ENCODE peak calls at places on chromosomes 6 and 20, in six cellular contexts. One of them, this sample, is unnamed.

GRCh38 chr6:43471399-43471798 is 6.0 kb upstream of the TJAP1 start:
- DNase-seq in AG09309: no peak
- DNase-seq in stomach: peak
- DNase-seq in HepG2: no peak
- DNase-seq in uterus: no peak
- DNase-seq in fibroblast of villous mesenchyme: no peak
- DNase-seq in this sample: no peak

GRCh38 chr20:48164566-48165400 is 379.5 kb upstream of the SULF2 start:
- DNase-seq in fibroblast of villous mesenchyme: no peak
- DNase-seq in AG09309: no peak
- DNase-seq in HepG2: no peak
- DNase-seq in stomach: no peak
- DNase-seq in uterus: no peak
- DNase-seq in this sample: no peak

GRCh38 chr20:53937330-53937729 is 133.1 kb downstream of the BCAS1 start:
- DNase-seq in fibroblast of villous mesenchyme: peak
- DNase-seq in stomach: no peak
- DNase-seq in AG09309: no peak
- DNase-seq in uterus: no peak
- DNase-seq in HepG2: no peak
- DNase-seq in this sample: no peak

GRCh38 chr6:42315991-42316378 is 98.3 kb upstream of the MRPS10 start:
- DNase-seq in stomach: no peak
- DNase-seq in fibroblast of villous mesenchyme: peak
- DNase-seq in AG09309: peak
- DNase-seq in HepG2: peak
- DNase-seq in uterus: no peak
- DNase-seq in this sample: peak

GRCh38 chr6:152356016-152356415 is 281.1 kb downstream of the SYNE1 start:
- DNase-seq in stomach: no peak
- DNase-seq in fibroblast of villous mesenchyme: no peak
- DNase-seq in HepG2: no peak
- DNase-seq in AG09309: no peak
- DNase-seq in uterus: no peak
- DNase-seq in this sample: peak

GRCh38 chr6:159730277-159730676 is 3.0 kb downstream of the WTAP start:
- DNase-seq in HepG2: no peak
- DNase-seq in fibroblast of villous mesenchyme: no peak
- DNase-seq in stomach: no peak
- DNase-seq in AG09309: no peak
- DNase-seq in uterus: no peak
- DNase-seq in this sample: no peak

GRCh38 chr6:134593887-134594286 is 276.0 kb upstream of the SGK1 start:
- DNase-seq in fibroblast of villous mesenchyme: no peak
- DNase-seq in AG09309: no peak
- DNase-seq in uterus: no peak
- DNase-seq in HepG2: no peak
- DNase-seq in stomach: no peak
- DNase-seq in this sample: no peak

GRCh38 chr20:21125072-21125848 is 622 bp upstream of the KIZ start:
- DNase-seq in HepG2: peak
- DNase-seq in stomach: peak
- DNase-seq in fibroblast of villous mesenchyme: peak
- DNase-seq in AG09309: no peak
- DNase-seq in uterus: peak
- DNase-seq in this sample: peak

GRCh38 chr6:41768545-41769308 is 11.0 kb downstream of the FRS3 start:
- DNase-seq in HepG2: peak
- DNase-seq in fibroblast of villous mesenchyme: no peak
- DNase-seq in uterus: no peak
- DNase-seq in AG09309: no peak
- DNase-seq in stomach: peak
- DNase-seq in this sample: no peak

GRCh38 chr6:144931172-144932035 is 646.3 kb downstream of the UTRN start:
- DNase-seq in HepG2: peak
- DNase-seq in stomach: peak
- DNase-seq in fibroblast of villous mesenchyme: peak
- DNase-seq in uterus: no peak
- DNase-seq in AG09309: no peak
- DNase-seq in this sample: peak

GRCh38 chr6:27133281-27134227 is 113.9 kb upstream of the PRSS16 start:
- DNase-seq in AG09309: no peak
- DNase-seq in stomach: peak
- DNase-seq in fibroblast of villous mesenchyme: peak
- DNase-seq in HepG2: peak
- DNase-seq in uterus: no peak
- DNase-seq in this sample: peak

GRCh38 chr20:47568019-47568418 is 66.3 kb downstream of the NCOA3 start:
- DNase-seq in fibroblast of villous mesenchyme: peak
- DNase-seq in HepG2: peak
- DNase-seq in uterus: no peak
- DNase-seq in stomach: peak
- DNase-seq in AG09309: peak
- DNase-seq in this sample: peak

GRCh38 chr20:44231713-44232468 is 15.2 kb upstream of the GDAP1L1 start:
- DNase-seq in fibroblast of villous mesenchyme: no peak
- DNase-seq in stomach: no peak
- DNase-seq in uterus: no peak
- DNase-seq in HepG2: peak
- DNase-seq in AG09309: no peak
- DNase-seq in this sample: no peak

GRCh38 chr6:121627761-121628160 is 192.3 kb downstream of the GJA1 start:
- DNase-seq in fibroblast of villous mesenchyme: no peak
- DNase-seq in uterus: no peak
- DNase-seq in stomach: no peak
- DNase-seq in HepG2: no peak
- DNase-seq in AG09309: no peak
- DNase-seq in this sample: no peak

GRCh38 chr6:28758046-28758817 is 165.6 kb downstream of the TRIM27 start:
- DNase-seq in uterus: no peak
- DNase-seq in stomach: no peak
- DNase-seq in HepG2: peak
- DNase-seq in fibroblast of villous mesenchyme: peak
- DNase-seq in AG09309: no peak
- DNase-seq in this sample: peak
- H3K4me3 ChIP-seq in uterus: no peak
- H3K4me3 ChIP-seq in stomach: no peak
- H3K4me3 ChIP-seq in HepG2: peak
- H3K4me3 ChIP-seq in fibroblast of villous mesenchyme: peak
- H3K4me3 ChIP-seq in AG09309: no peak
- H3K4me3 ChIP-seq in this sample: no peak

DNA sequence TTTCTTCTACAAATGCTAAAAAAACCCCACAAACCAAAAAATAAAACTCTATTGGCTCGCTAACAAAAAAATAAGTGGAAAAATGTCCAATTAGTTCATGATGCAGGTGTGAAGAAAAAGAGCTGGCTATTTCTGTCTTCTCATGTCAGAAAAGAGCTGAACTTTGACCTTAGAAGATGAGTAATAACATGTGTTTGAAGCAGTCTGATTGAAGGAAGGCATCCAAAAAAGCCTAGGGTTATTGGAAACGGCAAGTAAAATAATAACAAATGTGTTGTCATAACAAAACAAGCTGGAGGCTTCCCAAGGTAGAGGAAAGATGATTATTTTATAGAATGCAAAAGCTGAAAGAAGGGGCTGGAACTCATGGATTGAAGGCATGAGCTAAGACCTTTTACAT is 94.3 kb upstream of the FAM184A start:
- DNase-seq in HepG2: peak
- DNase-seq in stomach: no peak
- DNase-seq in AG09309: no peak
- DNase-seq in fibroblast of villous mesenchyme: peak
- DNase-seq in uterus: no peak
- DNase-seq in this sample: peak
- H3K4me3 ChIP-seq in HepG2: no peak
- H3K4me3 ChIP-seq in stomach: no peak
- H3K4me3 ChIP-seq in AG09309: no peak
- H3K4me3 ChIP-seq in fibroblast of villous mesenchyme: no peak
- H3K4me3 ChIP-seq in uterus: no peak
- H3K4me3 ChIP-seq in this sample: no peak

GRCh38 chr6:5541751-5542432 is 280.6 kb downstream of the FARS2 start:
- DNase-seq in fibroblast of villous mesenchyme: no peak
- DNase-seq in HepG2: no peak
- DNase-seq in AG09309: no peak
- DNase-seq in uterus: no peak
- DNase-seq in stomach: no peak
- DNase-seq in this sample: peak
- H3K4me3 ChIP-seq in fibroblast of villous mesenchyme: no peak
- H3K4me3 ChIP-seq in HepG2: no peak
- H3K4me3 ChIP-seq in AG09309: no peak
- H3K4me3 ChIP-seq in uterus: no peak
- H3K4me3 ChIP-seq in stomach: no peak
- H3K4me3 ChIP-seq in this sample: no peak

GRCh38 chr6:90536516-90536915 is 50.4 kb downstream of the MAP3K7 start:
- DNase-seq in uterus: no peak
- DNase-seq in HepG2: no peak
- DNase-seq in AG09309: no peak
- DNase-seq in stomach: no peak
- DNase-seq in fibroblast of villous mesenchyme: no peak
- DNase-seq in this sample: peak
- H3K4me3 ChIP-seq in uterus: no peak
- H3K4me3 ChIP-seq in HepG2: no peak
- H3K4me3 ChIP-seq in AG09309: no peak
- H3K4me3 ChIP-seq in stomach: no peak
- H3K4me3 ChIP-seq in fibroblast of villous mesenchyme: no peak
- H3K4me3 ChIP-seq in this sample: no peak

GRCh38 chr6:34359438-34360158 is 32.9 kb downstream of the NUDT3 start:
- DNase-seq in HepG2: no peak
- DNase-seq in fibroblast of villous mesenchyme: peak
- DNase-seq in AG09309: peak
- DNase-seq in uterus: no peak
- DNase-seq in stomach: no peak
- DNase-seq in this sample: no peak

GRCh38 chr6:34352305-34352937 is 40.0 kb downstream of the NUDT3 start:
- DNase-seq in stomach: no peak
- DNase-seq in fibroblast of villous mesenchyme: peak
- DNase-seq in HepG2: no peak
- DNase-seq in uterus: no peak
- DNase-seq in AG09309: no peak
- DNase-seq in this sample: no peak

GRCh38 chr6:34358389-34358906 is 34.0 kb downstream of the NUDT3 start:
- DNase-seq in stomach: no peak
- DNase-seq in HepG2: no peak
- DNase-seq in AG09309: peak
- DNase-seq in fibroblast of villous mesenchyme: peak
- DNase-seq in uterus: no peak
- DNase-seq in this sample: peak

GRCh38 chr6:34357937-34358336 is 34.5 kb downstream of the NUDT3 start:
- DNase-seq in stomach: no peak
- DNase-seq in uterus: no peak
- DNase-seq in fibroblast of villous mesenchyme: no peak
- DNase-seq in HepG2: no peak
- DNase-seq in AG09309: no peak
- DNase-seq in this sample: no peak

GRCh38 chr6:34355889-34356288 is 36.6 kb downstream of the NUDT3 start:
- DNase-seq in HepG2: no peak
- DNase-seq in AG09309: no peak
- DNase-seq in fibroblast of villous mesenchyme: no peak
- DNase-seq in stomach: no peak
- DNase-seq in uterus: no peak
- DNase-seq in this sample: no peak
- H3K4me3 ChIP-seq in HepG2: no peak
- H3K4me3 ChIP-seq in AG09309: no peak
- H3K4me3 ChIP-seq in fibroblast of villous mesenchyme: no peak
- H3K4me3 ChIP-seq in stomach: no peak
- H3K4me3 ChIP-seq in uterus: no peak
- H3K4me3 ChIP-seq in this sample: no peak

GRCh38 chr6:91173651-91174050 is 586.8 kb upstream of the MAP3K7 start:
- DNase-seq in uterus: no peak
- DNase-seq in HepG2: no peak
- DNase-seq in stomach: no peak
- DNase-seq in AG09309: no peak
- DNase-seq in fibroblast of villous mesenchyme: no peak
- DNase-seq in this sample: no peak

GRCh38 chr6:91166271-91166670 is 579.4 kb upstream of the MAP3K7 start:
- DNase-seq in HepG2: no peak
- DNase-seq in fibroblast of villous mesenchyme: no peak
- DNase-seq in AG09309: no peak
- DNase-seq in uterus: no peak
- DNase-seq in stomach: no peak
- DNase-seq in this sample: no peak

GRCh38 chr6:91164105-91164504 is 577.2 kb upstream of the MAP3K7 start:
- DNase-seq in stomach: no peak
- DNase-seq in HepG2: no peak
- DNase-seq in AG09309: no peak
- DNase-seq in fibroblast of villous mesenchyme: no peak
- DNase-seq in uterus: no peak
- DNase-seq in this sample: no peak

GRCh38 chr6:91167846-91168245 is 581.0 kb upstream of the MAP3K7 start:
- DNase-seq in fibroblast of villous mesenchyme: no peak
- DNase-seq in AG09309: no peak
- DNase-seq in HepG2: peak
- DNase-seq in uterus: no peak
- DNase-seq in stomach: no peak
- DNase-seq in this sample: no peak
- H3K4me3 ChIP-seq in fibroblast of villous mesenchyme: no peak
- H3K4me3 ChIP-seq in AG09309: no peak
- H3K4me3 ChIP-seq in HepG2: no peak
- H3K4me3 ChIP-seq in uterus: no peak
- H3K4me3 ChIP-seq in stomach: no peak
- H3K4me3 ChIP-seq in this sample: no peak

DNA sequence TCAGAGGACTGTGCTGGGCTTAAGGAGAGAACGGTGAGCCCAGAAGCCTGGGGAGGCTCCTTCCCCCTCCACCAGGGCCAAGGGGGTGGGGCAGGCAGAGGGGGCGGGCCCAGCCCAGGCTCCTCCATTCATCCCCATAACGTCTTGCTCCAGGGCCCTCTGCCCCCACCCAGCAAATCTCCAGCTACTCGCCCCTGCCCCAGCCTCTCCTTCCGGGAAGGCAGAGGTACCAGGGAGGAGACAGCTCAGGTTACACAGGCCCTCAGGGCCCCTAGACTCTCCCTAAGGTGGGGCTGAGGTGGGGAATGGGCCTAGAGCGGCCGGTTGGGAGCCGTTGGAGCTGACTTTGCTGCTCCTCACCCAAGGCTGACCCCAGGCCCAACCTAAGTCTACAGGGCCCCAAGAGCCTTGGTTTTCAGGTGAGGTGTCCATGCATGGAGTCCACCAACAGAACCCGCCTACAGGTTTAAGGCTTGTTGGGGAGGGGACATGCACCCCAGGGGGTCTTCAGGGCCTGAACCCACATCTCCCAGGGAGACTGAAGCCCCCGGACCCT is 1.2 kb downstream of the LAMA5 start:
- DNase-seq in stomach: no peak
- DNase-seq in AG09309: no peak
- DNase-seq in uterus: no peak
- DNase-seq in HepG2: no peak
- DNase-seq in fibroblast of villous mesenchyme: no peak
- DNase-seq in this sample: peak
- H3K4me3 ChIP-seq in stomach: peak
- H3K4me3 ChIP-seq in AG09309: peak
- H3K4me3 ChIP-seq in uterus: peak
- H3K4me3 ChIP-seq in HepG2: peak
- H3K4me3 ChIP-seq in fibroblast of villous mesenchyme: peak
- H3K4me3 ChIP-seq in this sample: peak